ENCODE peak calls at places on chromosomes 12 and 14, in eight cellular contexts. Y is A549, C is NB4, F is esophagus muscularis mucosa, Z is Peyer's patch, U is adrenal gland, P is suprapubic skin, N is testis. A is an unnamed sample.

GRCh38 chr12:122012184-122012583 is 9.5 kb upstream of the BCL7A start:
- DNase-seq in U (no peak), Z (no peak), F (no peak), P (no peak), N (no peak), C (no peak), Y (no peak), A (no peak)

GRCh38 chr14:78170203-78170602 is at the start of gene NRXN3:
- DNase-seq in C (no peak), F (no peak), U (no peak), Y (peak), P (no peak), N (peak), Z (no peak), A (no peak)

GRCh38 chr12:91687052-91688017 is 458.3 kb downstream of the BTG1 start:
- DNase-seq in C (peak), P (no peak), Z (no peak), F (no peak), Y (peak), U (no peak), N (no peak), A (no peak)

GRCh38 chr12:5114436-5114835 is 70.8 kb downstream of the KCNA5 start:
- DNase-seq in N (no peak), P (no peak), Z (no peak), C (no peak), Y (no peak), U (no peak), F (no peak), A (no peak)

GRCh38 chr14:103056322-103057027 is 874 bp downstream of the CDC42BPB start:
- DNase-seq in Z (peak), P (peak), N (peak), F (no peak), Y (peak), U (peak), C (peak), A (no peak)

GRCh38 chr14:64082837-64083236 is 211.3 kb downstream of the ESR2 start:
- DNase-seq in U (peak), C (no peak), F (no peak), Z (no peak), P (no peak), Y (no peak), N (peak), A (no peak)

GRCh38 chr12:19529933-19530630 is 90.8 kb downstream of the AEBP2 start:
- DNase-seq in Y (no peak), F (no peak), N (no peak), C (no peak), Z (no peak), P (no peak), U (no peak), A (no peak)

GRCh38 chr14:26174395-26174794 is 423.4 kb downstream of the NOVA1 start:
- DNase-seq in Z (no peak), U (no peak), Y (no peak), F (no peak), C (no peak), N (no peak), P (no peak), A (no peak)

GRCh38 chr14:51562816-51563215 is 88.9 kb upstream of the FRMD6 start:
- DNase-seq in Y (peak), N (no peak), P (no peak), C (no peak), F (no peak), U (no peak), Z (no peak), A (no peak)

GRCh38 chr12:76303365-76303764 is 44.9 kb downstream of the BBS10 start:
- DNase-seq in C (no peak), P (no peak), U (no peak), Y (no peak), Z (no peak), N (no peak), F (no peak), A (no peak)

GRCh38 chr12:106710143-106710893 is 64.2 kb upstream of the RIC8B start:
- DNase-seq in N (no peak), C (no peak), F (no peak), Z (no peak), U (no peak), P (no peak), Y (no peak), A (no peak)

GRCh38 chr12:123914726-123915345 is 57.8 kb downstream of the CCDC92 start:
- DNase-seq in C (no peak), P (no peak), Y (no peak), U (no peak), N (no peak), Z (no peak), F (no peak), A (no peak)
- TF ChIP-seq POLR2A in C (no peak), P (no peak), Y (no peak), U (no peak), N (no peak), Z (no peak), F (no peak), A (no peak)

GRCh38 chr12:132081423-132081822 is 62.7 kb downstream of the DDX51 start:
- DNase-seq in Z (no peak), Y (no peak), N (no peak), C (no peak), P (no peak), U (no peak), F (no peak), A (no peak)
- TF ChIP-seq POLR2A in Z (no peak), Y (no peak), N (no peak), C (no peak), P (no peak), U (no peak), F (no peak), A (no peak)

GRCh38 chr12:6534158-6534913 is at the start of gene GAPDH:
- DNase-seq in P (peak), U (peak), F (peak), Y (peak), Z (peak), N (peak), C (peak), A (peak)
- TF ChIP-seq POLR2A in P (peak), U (peak), F (peak), Y (peak), Z (peak), N (no peak), C (peak), A (peak)

GRCh38 chr12:108563804-108564151 is 1.4 kb downstream of the ISCU start:
- DNase-seq in Y (no peak), C (no peak), N (no peak), U (no peak), Z (no peak), F (no peak), P (no peak), A (no peak)

GRCh38 chr12:108564724-108565123 is 2.3 kb downstream of the ISCU start:
- DNase-seq in U (no peak), N (no peak), Y (no peak), Z (no peak), P (no peak), F (peak), C (no peak), A (no peak)

GRCh38 chr12:108561852-108562347 is 496 bp upstream of the ISCU start:
- DNase-seq in N (no peak), P (no peak), F (no peak), Z (no peak), Y (no peak), U (no peak), C (no peak), A (no peak)

GRCh38 chr12:108562348-108563134 is at the start of gene ISCU:
- DNase-seq in N (peak), F (peak), Y (peak), Z (peak), U (peak), C (peak), P (peak), A (peak)

DNA sequence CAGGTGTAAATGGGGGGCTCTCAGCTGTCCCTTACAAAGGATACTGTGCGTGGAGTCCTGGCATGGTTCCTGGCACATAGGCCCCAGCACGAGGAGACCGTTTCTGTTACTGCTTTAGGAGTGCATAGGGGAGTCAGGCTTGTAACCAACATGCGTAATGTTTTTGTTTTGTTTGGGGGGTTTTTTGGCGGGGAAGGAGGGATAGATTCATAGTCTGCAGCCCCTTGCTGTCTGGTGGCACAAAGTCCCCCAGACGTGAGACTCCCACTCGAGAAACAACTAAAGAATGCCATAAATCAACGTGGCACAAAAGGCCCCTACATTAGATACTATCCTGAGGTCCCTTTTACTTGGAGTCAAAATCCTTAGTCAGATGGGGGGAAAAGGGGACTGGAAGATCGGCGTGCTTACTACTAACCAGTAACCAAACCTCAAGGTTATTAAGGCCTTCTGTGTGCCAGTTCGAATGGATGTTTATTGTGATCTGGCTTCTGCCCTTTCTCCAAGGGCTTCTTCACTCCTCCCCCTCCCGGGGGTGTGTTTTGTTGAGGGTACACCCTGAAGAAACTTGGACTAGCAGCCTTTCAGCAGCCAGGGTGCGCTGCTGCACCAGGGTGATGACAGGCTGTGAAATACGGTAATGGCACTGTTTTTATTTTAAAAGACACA is 873 bp downstream of the ISCU start:
- DNase-seq in Y (peak), F (peak), U (peak), N (peak), Z (peak), P (peak), C (peak), A (peak)
- TF ChIP-seq POLR2A in Y (no peak), F (no peak), U (no peak), N (no peak), Z (peak), P (no peak), C (peak), A (no peak)

GRCh38 chr12:66823857-66824570 is 145.1 kb upstream of the GRIP1 start:
- DNase-seq in N (no peak), Z (no peak), P (no peak), Y (peak), U (no peak), F (no peak), C (no peak), A (no peak)

GRCh38 chr12:66822961-66823360 is 144.1 kb upstream of the GRIP1 start:
- DNase-seq in Z (no peak), P (no peak), F (no peak), N (no peak), Y (no peak), U (no peak), C (no peak), A (no peak)

DNA sequence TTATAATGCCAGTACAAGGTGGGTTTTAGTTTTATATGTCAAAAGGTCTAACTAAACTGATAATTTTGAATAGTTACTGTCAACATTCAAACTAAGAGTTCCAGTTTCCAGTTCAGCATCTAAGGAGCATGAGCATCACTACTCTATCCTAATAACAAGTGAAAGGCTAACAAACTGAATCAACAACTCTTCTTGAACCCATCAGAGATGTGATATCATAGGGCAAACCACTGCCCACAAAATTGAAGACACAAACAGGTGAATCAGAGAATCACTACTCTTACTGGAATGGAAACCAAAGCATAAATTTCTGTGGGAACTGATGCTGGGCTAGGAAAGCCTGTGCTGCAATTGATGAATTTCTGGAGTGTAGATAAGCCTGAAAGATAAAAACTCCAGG is 140.7 kb upstream of the GRIP1 start:
- DNase-seq in N (no peak), Z (no peak), P (no peak), F (no peak), C (no peak), Y (no peak), U (no peak), A (no peak)
- TF ChIP-seq POLR2A in N (no peak), Z (no peak), P (no peak), F (no peak), C (no peak), Y (no peak), U (no peak), A (no peak)